ENCODE peak calls at places on chromosome 11, in eight cellular contexts. T, B, E, Q, L, H, W and M are unnamed samples.

GRCh38 chr11:74636633-74637184 is 44.3 kb downstream of the POLD3 start:
- DNase-seq in T (peak; percentile 86), B (no peak), E (no peak), Q (no peak), L (no peak), H (no peak), W (no peak), M (no peak)

GRCh38 chr11:111735262-111736116 is 30.7 kb downstream of the PPP2R1B start:
- DNase-seq in T (peak; percentile 97), B (no peak), E (no peak), Q (peak; percentile 94), L (peak; percentile 62), H (no peak), W (no peak), M (no peak)

GRCh38 chr11:115676206-115676605 is 172.0 kb upstream of the CADM1 start:
- DNase-seq in T (no peak), B (no peak), E (peak; percentile 16), Q (peak; percentile 20), L (no peak), H (no peak), W (peak; percentile 54), M (no peak)

GRCh38 chr11:64799925-64800632 is 2.9 kb downstream of the MAP4K2 start:
- DNase-seq in T (no peak), B (no peak), E (no peak), Q (no peak), L (no peak), H (no peak), W (no peak), M (no peak)

GRCh38 chr11:44849922-44850321 is 100.8 kb downstream of the TP53I11 start:
- DNase-seq in T (no peak), B (no peak), E (no peak), Q (no peak), L (no peak), H (no peak), W (no peak), M (no peak)

GRCh38 chr11:47106839-47107520 is 69.7 kb downstream of the ARFGAP2 start:
- DNase-seq in T (no peak), B (no peak), E (no peak), Q (no peak), L (no peak), H (no peak), W (no peak), M (no peak)

GRCh38 chr11:47631473-47631872 is 10.9 kb downstream of the MTCH2 start:
- DNase-seq in T (no peak), B (no peak), E (no peak), Q (no peak), L (no peak), H (no peak), W (no peak), M (no peak)

GRCh38 chr11:110774138-110775014 is 62.1 kb upstream of the ARHGAP20 start:
- DNase-seq in T (no peak), B (no peak), E (no peak), Q (no peak), L (no peak), H (no peak), W (no peak), M (no peak)

GRCh38 chr11:124961972-124962609 is 8.1 kb downstream of the CCDC15 start:
- DNase-seq in T (peak; percentile 83), B (peak; percentile 31), E (peak; percentile 76), Q (no peak), L (no peak), H (peak; percentile 69), W (peak; percentile 71), M (peak; percentile 87)

GRCh38 chr11:27998552-27998951 is 109.4 kb downstream of the KIF18A start:
- DNase-seq in T (no peak), B (no peak), E (no peak), Q (no peak), L (no peak), H (no peak), W (no peak), M (no peak)